ENCODE peak calls at places on chromosomes 11 and 22, in nine cellular contexts. F is NCI-H748 treated with DMSO at 0.1 percent for 48 hours; Q is NCI-H345; C is activated CD4-positive, alpha-beta T cell treated with anti-CD3 and anti-CD28 coated beads, Interleukin-2, amount 50 U/mL, for 48 hours; U is adrenal gland; K is right atrium auricular region; S is DMS153; N is H4; O is aorta. G is an unnamed sample.

GRCh38 chr11:14741195-14741594 is 97.6 kb downstream of the PDE3B start:
- DNase-seq in K (no peak), N (no peak), F (no peak), O (no peak), Q (no peak), U (no peak), C (no peak), S (no peak), G (no peak)

GRCh38 chr11:45182902-45183301 is 36.5 kb downstream of the PRDM11 start:
- DNase-seq in S (no peak), K (no peak), O (peak), U (peak), F (no peak), Q (peak), C (peak), N (no peak), G (peak)

GRCh38 chr11:125874556-125875124 is 12.8 kb upstream of the HYLS1 start:
- DNase-seq in O (no peak), S (peak), F (peak), U (peak), N (peak), K (no peak), Q (peak), C (peak), G (peak)

GRCh38 chr11:8258771-8259170 is 4.9 kb downstream of the LMO1 start:
- DNase-seq in C (no peak), N (peak), U (peak), Q (no peak), O (peak), F (no peak), K (no peak), S (no peak), G (no peak)

GRCh38 chr11:111557425-111558111 is 17.0 kb downstream of the LAYN start:
- DNase-seq in F (no peak), K (no peak), C (no peak), N (peak), O (no peak), U (no peak), Q (no peak), S (no peak), G (no peak)

GRCh38 chr11:14357843-14358728 is 897 bp downstream of the RRAS2 start:
- DNase-seq in F (no peak), U (peak), N (peak), S (no peak), C (peak), O (peak), Q (peak), K (no peak), G (peak)

GRCh38 chr11:125494987-125495725 is 909 bp downstream of the FEZ1 start:
- DNase-seq in Q (no peak), F (no peak), U (peak), K (no peak), S (no peak), O (peak), C (peak), N (no peak), G (no peak)

GRCh38 chr22:45632791-45633515 is 38.7 kb upstream of the ATXN10 start:
- DNase-seq in O (peak), N (no peak), C (no peak), F (no peak), U (no peak), S (no peak), Q (no peak), K (no peak), G (no peak)

GRCh38 chr11:113698515-113698914 is 7.6 kb downstream of the TMPRSS5 start:
- DNase-seq in Q (no peak), N (no peak), S (no peak), U (no peak), K (no peak), C (no peak), O (no peak), F (no peak), G (no peak)

GRCh38 chr11:12410006-12410728 is 32.8 kb downstream of the PARVA start:
- DNase-seq in O (no peak), K (no peak), N (peak), F (no peak), C (no peak), U (no peak), S (no peak), Q (peak), G (peak)

GRCh38 chr11:69834251-69834650 is 15.0 kb upstream of the FGF3 start:
- DNase-seq in F (no peak), K (no peak), N (no peak), C (no peak), U (no peak), S (no peak), O (no peak), Q (no peak), G (no peak)

GRCh38 chr11:45967506-45967905 is 45.0 kb downstream of the LARGE2 start:
- DNase-seq in N (no peak), S (no peak), K (no peak), C (no peak), U (no peak), F (no peak), O (no peak), Q (no peak), G (no peak)

GRCh38 chr22:41595703-41596102 is 6.1 kb upstream of the PMM1 start:
- DNase-seq in Q (no peak), S (no peak), O (no peak), N (no peak), K (no peak), U (no peak), C (no peak), F (no peak), G (no peak)

GRCh38 chr11:94948070-94948617 is 25.2 kb downstream of the CWC15 start:
- DNase-seq in C (no peak), S (no peak), F (no peak), K (no peak), N (peak), O (no peak), Q (no peak), U (no peak), G (no peak)

GRCh38 chr11:113613619-113614018 is 92.5 kb downstream of the TMPRSS5 start:
- DNase-seq in Q (no peak), N (no peak), U (no peak), O (no peak), S (no peak), F (no peak), K (no peak), C (no peak), G (no peak)

GRCh38 chr22:47197735-47198500 is 435.5 kb downstream of the TBC1D22A start:
- DNase-seq in F (no peak), Q (no peak), K (peak), U (no peak), S (no peak), C (peak), N (no peak), O (peak), G (no peak)

GRCh38 chr11:112770487-112770886 is 190.7 kb upstream of the NCAM1 start:
- DNase-seq in Q (no peak), O (no peak), S (no peak), U (no peak), C (no peak), N (no peak), F (no peak), K (no peak), G (no peak)

GRCh38 chr11:12245091-12245490 is 132.3 kb upstream of the PARVA start:
- DNase-seq in S (no peak), K (peak), N (no peak), U (no peak), Q (peak), O (no peak), F (no peak), C (no peak), G (no peak)

GRCh38 chr22:33013531-33014162 is 44.5 kb downstream of the SYN3 start:
- DNase-seq in K (no peak), U (no peak), C (no peak), F (no peak), N (no peak), O (peak), S (no peak), Q (no peak), G (no peak)

GRCh38 chr11:46333129-46333947 is 13.9 kb upstream of the DGKZ start:
- DNase-seq in U (no peak), N (no peak), K (no peak), C (peak), Q (peak), F (peak), O (no peak), S (no peak), G (peak)

GRCh38 chr22:42933783-42934144 is 76.7 kb upstream of the ARFGAP3 start:
- DNase-seq in N (peak), O (no peak), U (no peak), S (no peak), Q (no peak), F (no peak), C (no peak), K (no peak), G (no peak)

GRCh38 chr11:103358251-103358650 is 249.0 kb downstream of the DYNC2H1 start:
- DNase-seq in U (peak), K (no peak), N (no peak), O (no peak), S (no peak), F (no peak), C (no peak), Q (no peak), G (no peak)

GRCh38 chr11:78535920-78536319 is 38.7 kb downstream of the NARS2 start:
- DNase-seq in O (no peak), Q (no peak), S (no peak), F (no peak), N (peak), C (no peak), K (no peak), U (no peak), G (no peak)

GRCh38 chr11:1146311-1146864 is 11.4 kb upstream of the MUC5AC start:
- DNase-seq in S (no peak), C (no peak), K (no peak), U (no peak), F (no peak), N (no peak), O (peak), Q (no peak), G (no peak)